ENCODE peak calls at places on chromosomes 16 and 17, in ten cellular contexts. U, D, N, C, H, T, M, G, X and O are unnamed samples.

GRCh38 chr16:55825115-55825728 is 7.7 kb downstream of the CES1 start:
- ATAC-seq in U (no peak), D (no peak), N (no peak), C (no peak), H (no peak), T (no peak), M (no peak), G (no peak), X (no peak), O (no peak)

GRCh38 chr16:68355447-68356248 is 44.8 kb downstream of the PRMT7 start:
- ATAC-seq in U (no peak), D (no peak), N (no peak), C (peak; percentile 21), H (no peak), T (no peak), M (no peak), G (no peak), X (no peak), O (no peak)

GRCh38 chr17:52202572-52202876 is 44.0 kb upstream of the CA10 start:
- ATAC-seq in U (no peak), D (no peak), N (no peak), C (no peak), H (no peak), T (no peak), M (no peak), G (no peak), X (no peak), O (no peak)

GRCh38 chr16:49744244-49744976 is 111.5 kb downstream of the ZNF423 start:
- ATAC-seq in U (no peak), D (no peak), N (no peak), C (no peak), H (no peak), T (no peak), M (no peak), G (no peak), X (no peak), O (no peak)

GRCh38 chr17:41976142-41976768 is 9.7 kb downstream of the CNP start:
- ATAC-seq in U (no peak), D (no peak), N (no peak), C (no peak), H (no peak), T (no peak), M (no peak), G (no peak), X (no peak), O (peak; percentile 62)

GRCh38 chr17:54754560-54754959 is 146.1 kb upstream of the TOM1L1 start:
- ATAC-seq in U (no peak), D (no peak), N (no peak), C (peak; percentile 92), H (no peak), T (no peak), M (no peak), G (no peak), X (no peak), O (no peak)

GRCh38 chr16:50598256-50598894 is 50.2 kb downstream of the NKD1 start:
- ATAC-seq in U (peak; percentile 39), D (peak; percentile 69), N (no peak), C (no peak), H (no peak), T (no peak), M (no peak), G (no peak), X (no peak), O (no peak)

GRCh38 chr17:3641014-3641413 is 4.5 kb downstream of the CTNS start:
- ATAC-seq in U (no peak), D (no peak), N (no peak), C (no peak), H (no peak), T (no peak), M (no peak), G (no peak), X (no peak), O (no peak)

GRCh38 chr17:71260366-71260765 is 860.5 kb upstream of the SOX9 start:
- ATAC-seq in U (no peak), D (no peak), N (no peak), C (no peak), H (peak; percentile 45), T (no peak), M (no peak), G (no peak), X (no peak), O (no peak)

GRCh38 chr16:17117906-17118577 is 352.7 kb downstream of the XYLT1 start:
- ATAC-seq in U (no peak), D (no peak), N (no peak), C (no peak), H (no peak), T (no peak), M (no peak), G (no peak), X (no peak), O (no peak)

GRCh38 chr17:74417178-74418045 is 14.5 kb upstream of the GPRC5C start:
- ATAC-seq in U (peak; percentile 94), D (peak; percentile 79), N (peak; percentile 90), C (peak; percentile 98), H (peak; percentile 96), T (peak; percentile 63), M (peak; percentile 47), G (no peak), X (no peak), O (no peak)

GRCh38 chr17:28810437-28810836 is 32.2 kb downstream of the FAM222B start:
- ATAC-seq in U (no peak), D (no peak), N (no peak), C (no peak), H (no peak), T (no peak), M (no peak), G (no peak), X (no peak), O (no peak)
- H3K27ac ChIP-seq in U (peak overlapping the region; percentile 94), D (no peak overlapping the region), N (no peak overlapping the region), C (no peak overlapping the region), H (no peak overlapping the region), T (no peak overlapping the region), M (no peak overlapping the region), G (peak overlapping the region; percentile 81), X (no peak overlapping the region), O (peak overlapping the region; percentile 89)

GRCh38 chr16:35174006-35174405 is 1714.6 kb downstream of the TP53TG3F start:
- ATAC-seq in U (no peak), D (no peak), N (no peak), C (no peak), H (no peak), T (no peak), M (no peak), G (no peak), X (no peak), O (no peak)
- H3K9me3 ChIP-seq in U (no peaks in the 10 kb centered on the region), D (no peaks in the 10 kb centered on the region), N (peaks cover 31% of the 10 kb centered on the region), C (no peaks in the 10 kb centered on the region), H (no peaks in the 10 kb centered on the region), T (no peaks in the 10 kb centered on the region), M (no peaks in the 10 kb centered on the region), G (no peaks in the 10 kb centered on the region), X (no peaks in the 10 kb centered on the region), O (no peaks in the 10 kb centered on the region)

GRCh38 chr17:81251091-81251942 is 12.2 kb downstream of the NDUFAF8 start:
- ATAC-seq in U (no peak), D (no peak), N (no peak), C (no peak), H (no peak), T (no peak), M (no peak), G (no peak), X (no peak), O (no peak)
- H3K27ac ChIP-seq in U (no peak overlapping the region), D (no peak overlapping the region), N (no peak overlapping the region), C (no peak overlapping the region), H (no peak overlapping the region), T (no peak overlapping the region), M (no peak overlapping the region), G (no peak overlapping the region), X (no peak overlapping the region), O (no peak overlapping the region)

GRCh38 chr17:58148609-58149008 is 425 bp downstream of the OR4D1 start:
- ATAC-seq in U (no peak), D (no peak), N (no peak), C (no peak), H (no peak), T (no peak), M (no peak), G (no peak), X (no peak), O (no peak)
- H3K9me3 ChIP-seq in U (peaks cover 20% of the 10 kb centered on the region), D (no peaks in the 10 kb centered on the region), N (peaks cover 26% of the 10 kb centered on the region), C (peaks cover 31% of the 10 kb centered on the region), H (peaks cover 23% of the 10 kb centered on the region), T (peaks cover 22% of the 10 kb centered on the region), M (peaks cover 17% of the 10 kb centered on the region), G (peaks cover 16% of the 10 kb centered on the region), X (peaks cover 11% of the 10 kb centered on the region), O (no peaks in the 10 kb centered on the region)

DNA sequence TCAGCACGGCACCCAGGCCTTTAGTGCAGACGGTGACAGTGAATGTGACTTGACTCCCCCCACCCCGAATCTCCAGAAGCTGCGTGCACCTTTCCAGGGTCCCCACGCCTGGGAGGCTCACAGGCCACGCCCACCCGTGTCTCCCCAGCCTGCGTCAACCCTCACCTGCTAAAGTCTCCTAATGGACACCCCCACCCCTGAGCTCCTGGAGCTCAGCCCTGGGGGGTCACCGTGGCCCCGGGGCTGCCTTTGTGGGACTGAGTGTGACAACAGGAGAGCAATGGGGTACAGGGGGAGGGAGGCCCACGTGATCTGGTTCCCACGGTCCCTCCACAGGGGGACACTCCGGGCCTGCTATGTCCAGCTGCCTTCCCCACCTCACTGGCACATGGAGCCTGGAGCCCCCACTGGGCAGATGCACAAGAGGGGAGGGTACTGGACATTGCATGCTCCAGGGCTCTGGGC is 7.4 kb upstream of the FASN start:
- ATAC-seq in U (no peak), D (no peak), N (no peak), C (no peak), H (no peak), T (no peak), M (no peak), G (no peak), X (no peak), O (no peak)
- H3K27ac ChIP-seq in U (no peak overlapping the region), D (peak overlapping the region; percentile 57), N (peak overlapping the region; percentile 84), C (peak overlapping the region; percentile 73), H (no peak overlapping the region), T (peak overlapping the region; percentile 91), M (peak overlapping the region; percentile 89), G (no peak overlapping the region), X (peak overlapping the region; percentile 65), O (no peak overlapping the region)

GRCh38 chr17:57294629-57295501 is 38.5 kb downstream of the MSI2 start:
- ATAC-seq in U (peak; percentile 97), D (no peak), N (no peak), C (peak; percentile 72), H (peak; percentile 71), T (no peak), M (peak; percentile 70), G (no peak), X (peak; percentile 95), O (no peak)

GRCh38 chr17:57293077-57293476 is 36.8 kb downstream of the MSI2 start:
- ATAC-seq in U (no peak), D (peak; percentile 78), N (no peak), C (no peak), H (no peak), T (no peak), M (no peak), G (no peak), X (no peak), O (no peak)

GRCh38 chr17:57296231-57296630 is 39.9 kb downstream of the MSI2 start:
- ATAC-seq in U (no peak), D (no peak), N (no peak), C (no peak), H (peak; percentile 11), T (no peak), M (no peak), G (no peak), X (no peak), O (no peak)

GRCh38 chr17:57294075-57294474 is 37.8 kb downstream of the MSI2 start:
- ATAC-seq in U (no peak), D (no peak), N (no peak), C (no peak), H (no peak), T (no peak), M (no peak), G (no peak), X (no peak), O (no peak)

GRCh38 chr17:57295526-57296023 is 39.3 kb downstream of the MSI2 start:
- ATAC-seq in U (no peak), D (no peak), N (no peak), C (peak; percentile 59), H (peak; percentile 89), T (no peak), M (no peak), G (no peak), X (peak; percentile 50), O (no peak)
- H3K9me3 ChIP-seq in U (no peaks in the 10 kb centered on the region), D (no peaks in the 10 kb centered on the region), N (no peaks in the 10 kb centered on the region), C (peaks cover 9% of the 10 kb centered on the region), H (peaks cover 7% of the 10 kb centered on the region), T (no peaks in the 10 kb centered on the region), M (no peaks in the 10 kb centered on the region), G (no peaks in the 10 kb centered on the region), X (no peaks in the 10 kb centered on the region), O (peaks cover 3% of the 10 kb centered on the region)